ENCODE peak calls at places on chromosomes 6 and 20, in seven cellular contexts. C, Y, T, K, Z, N and S are unnamed samples. For H3K36me3 and H3K4me1, the result is how much of the 10 kb centered on the place peaks cover.

GRCh38 chr20:46509523-46509922 is 3.8 kb downstream of the ZNF334 start:
- DNase-seq in Y (no peak), K (no peak), N (no peak), T (no peak), Z (no peak), C (no peak), S (no peak)

GRCh38 chr6:144715344-144715743 is 430.2 kb downstream of the UTRN start:
- DNase-seq in C (no peak), Z (peak), Y (no peak), K (no peak), N (no peak), T (no peak), S (no peak)

GRCh38 chr20:4006640-4007039 is 8.7 kb downstream of the RNF24 start:
- DNase-seq in N (no peak), T (no peak), Z (no peak), C (no peak), Y (peak), K (no peak), S (peak)

GRCh38 chr20:13220857-13221297 is at the start of gene ISM1:
- DNase-seq in N (no peak), T (no peak), C (no peak), Z (peak), Y (peak), K (no peak), S (peak)

GRCh38 chr6:140929121-140929520 is 1203.6 kb upstream of the GJE1 start:
- DNase-seq in C (no peak), T (no peak), Z (no peak), N (no peak), Y (no peak), K (no peak), S (no peak)

GRCh38 chr6:13924949-13925881 is at the start of gene RNF182:
- DNase-seq in N (no peak), T (no peak), Z (no peak), Y (no peak), C (peak), K (no peak), S (no peak)

GRCh38 chr20:24560571-24561485 is 91.4 kb downstream of the SYNDIG1 start:
- DNase-seq in T (no peak), C (no peak), K (no peak), N (no peak), Z (peak), Y (no peak), S (no peak)

GRCh38 chr20:6053064-6053775 is 640 bp downstream of the LRRN4 start:
- DNase-seq in Z (no peak), C (no peak), N (no peak), T (no peak), Y (no peak), K (no peak), S (no peak)

GRCh38 chr6:118709859-118710350 is 58.5 kb upstream of the CEP85L start:
- DNase-seq in C (no peak), Z (peak), N (no peak), K (no peak), T (no peak), Y (peak), S (no peak)

GRCh38 chr20:47021850-47022249 is 127.2 kb downstream of the EYA2 start:
- DNase-seq in N (no peak), K (no peak), C (no peak), Z (peak), Y (no peak), T (no peak), S (no peak)

GRCh38 chr20:34443546-34443945 is 72.7 kb upstream of the DYNLRB1 start:
- DNase-seq in Z (no peak), Y (no peak), C (no peak), T (no peak), K (no peak), N (no peak), S (no peak)

GRCh38 chr6:36368921-36369880 is 18.3 kb downstream of the ETV7 start:
- DNase-seq in Z (no peak), T (no peak), K (no peak), C (peak), N (no peak), Y (peak), S (no peak)

DNA sequence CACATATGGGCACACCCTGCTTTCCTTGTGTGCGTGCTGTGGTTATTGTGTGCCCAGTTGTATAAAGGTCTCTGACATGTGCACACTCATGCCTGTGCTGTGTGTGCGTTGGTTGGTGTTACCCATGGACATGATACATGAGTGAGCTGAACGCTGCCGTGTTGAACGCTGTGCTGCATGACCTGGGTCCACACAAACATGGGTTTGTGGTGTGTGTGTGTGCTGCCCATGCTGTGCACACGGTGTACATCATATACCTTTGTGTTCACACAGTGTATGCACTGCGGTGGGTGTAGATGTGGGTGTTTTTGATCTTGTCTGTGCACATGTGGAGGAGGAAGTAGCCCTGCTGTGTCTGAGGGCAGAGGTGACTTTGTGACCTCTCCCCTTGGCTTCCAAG is 54.4 kb downstream of the TOX2 start:
- DNase-seq in N (no peak), Y (no peak), C (no peak), Z (no peak), T (no peak), K (no peak), S (no peak)
- H3K36me3 ChIP-seq in N (under half), Y (under half), C (under half), Z (under half), T (under half), K (under half), S (under half)

DNA sequence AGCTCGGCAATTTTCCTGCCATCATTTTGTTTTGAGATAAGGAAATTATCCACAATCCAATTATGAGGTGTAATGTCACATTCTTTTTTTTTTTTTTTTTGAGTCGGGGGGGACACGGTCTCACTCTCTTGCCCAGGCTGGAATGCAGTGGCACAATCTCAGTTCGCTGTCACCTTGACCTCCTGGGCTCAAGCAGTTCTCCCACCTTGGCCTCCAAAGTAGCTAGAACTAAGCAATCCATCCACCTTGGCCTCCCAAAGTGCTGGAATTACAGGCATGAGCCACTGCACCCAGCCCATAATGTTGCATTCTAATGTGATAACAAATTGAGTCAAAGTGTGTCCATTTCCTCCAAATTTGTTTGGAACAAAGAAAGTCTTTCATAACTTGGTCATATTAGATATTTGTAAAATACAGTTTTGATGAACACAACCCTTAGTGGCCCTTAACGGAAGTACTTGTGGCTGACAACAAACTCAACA is 144.1 kb upstream of the AFDN start:
- DNase-seq in K (no peak), Y (no peak), T (no peak), Z (no peak), N (no peak), C (no peak), S (peak)
- H3K4me1 ChIP-seq in K (under half), Y (under half), T (under half), Z (under half), N (under half), C (under half), S (half or more)

GRCh38 chr6:27604986-27605385 is 132.1 kb upstream of the ZNF184 start:
- DNase-seq in K (no peak), N (no peak), C (no peak), T (no peak), Y (peak), Z (no peak), S (no peak)
- H3K4me3 ChIP-seq in K (peak), N (no peak), C (peak), T (peak), Y (peak), Z (no peak), S (peak)

GRCh38 chr20:32762754-32763201 is 593 bp downstream of the DNMT3B start:
- DNase-seq in C (no peak), T (no peak), K (no peak), Z (peak), N (no peak), Y (no peak), S (no peak)

GRCh38 chr20:32764000-32764960 is 2.1 kb downstream of the DNMT3B start:
- DNase-seq in Y (no peak), Z (no peak), C (no peak), N (no peak), T (peak), K (no peak), S (no peak)

GRCh38 chr20:32763202-32763999 is 1.2 kb downstream of the DNMT3B start:
- DNase-seq in K (no peak), N (no peak), T (no peak), Y (no peak), C (no peak), Z (peak), S (peak)

GRCh38 chr20:32772046-32772445 is 9.9 kb downstream of the DNMT3B start:
- DNase-seq in N (no peak), Y (no peak), K (no peak), Z (no peak), T (no peak), C (no peak), S (no peak)

GRCh38 chr20:32767418-32768198 is 5.4 kb downstream of the DNMT3B start:
- DNase-seq in K (no peak), T (no peak), Z (no peak), Y (no peak), C (no peak), N (no peak), S (peak)
- H3K36me3 ChIP-seq in K (under half), T (half or more), Z (under half), Y (under half), C (under half), N (under half), S (under half)

GRCh38 chr6:166616261-166617226 is 10.5 kb downstream of the RPS6KA2 start:
- DNase-seq in Y (no peak), Z (no peak), N (no peak), C (no peak), K (no peak), T (no peak), S (no peak)
- H3K4me1 ChIP-seq in Y (under half), Z (under half), N (under half), C (under half), K (under half), T (under half), S (under half)

DNA sequence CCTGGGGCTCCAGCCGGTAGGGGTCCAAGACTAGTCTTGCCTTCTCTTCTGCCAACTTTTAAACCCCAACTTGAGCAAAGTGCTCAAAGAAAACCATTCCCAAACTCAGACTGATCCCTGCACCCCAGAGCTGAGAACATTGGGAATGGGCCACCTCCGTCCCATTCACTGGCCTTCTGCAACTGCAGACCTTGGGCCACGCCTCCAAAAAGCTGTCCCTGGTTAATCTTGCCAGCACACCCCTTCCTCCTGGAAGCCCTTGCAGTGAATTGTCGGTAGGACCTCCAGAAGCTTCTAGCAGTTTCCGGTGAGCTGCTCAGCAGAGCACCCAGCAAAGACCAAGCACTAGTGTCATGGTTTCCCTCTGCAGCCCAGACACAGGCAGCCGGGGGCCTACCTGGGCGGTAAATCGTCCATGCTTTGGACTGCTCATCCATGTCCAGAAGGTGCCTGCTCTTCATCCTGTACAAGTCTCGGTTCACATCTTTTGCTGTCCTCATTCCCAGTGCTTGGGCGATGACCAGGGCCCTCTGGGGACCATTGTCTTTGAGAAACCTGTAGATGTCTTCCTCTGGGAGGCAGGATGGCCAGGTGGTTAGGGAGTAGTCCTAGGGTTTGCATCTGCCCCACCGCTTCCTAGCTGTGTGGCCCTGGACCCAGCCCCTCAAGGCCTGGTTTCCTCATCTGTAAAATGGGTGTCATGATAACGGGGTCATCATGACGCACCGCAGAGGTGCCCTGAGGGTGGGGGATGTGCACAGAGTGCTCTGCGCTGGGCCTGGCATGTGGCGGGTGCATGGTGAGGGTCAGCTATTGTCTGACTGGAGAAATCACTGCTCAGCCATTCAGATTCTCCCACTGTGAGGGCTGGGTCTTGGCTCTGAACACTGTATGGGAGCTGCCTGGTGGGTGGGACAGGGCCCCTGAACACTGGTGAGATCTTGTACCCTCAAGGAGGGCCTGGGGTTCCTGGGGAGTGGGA is 5.4 kb downstream of the ZBP1 start:
- DNase-seq in T (no peak), C (no peak), K (no peak), Z (no peak), Y (no peak), N (peak), S (no peak)
- H3K4me3 ChIP-seq in T (no peak), C (no peak), K (no peak), Z (no peak), Y (no peak), N (no peak), S (no peak)

GRCh38 chr6:44250067-44250717 is 3.3 kb downstream of the HSP90AB1 start:
- DNase-seq in Y (no peak), T (no peak), Z (no peak), C (no peak), K (no peak), N (no peak), S (no peak)
- H3K36me3 ChIP-seq in Y (half or more), T (half or more), Z (under half), C (under half), K (half or more), N (half or more), S (under half)